ENCODE peak calls at places on chromosomes 13 and 19, in nine cellular contexts. E is NCI-H1417 treated with DMSO at 0.1 percent for 48 hours, I is NCI-H2029, H is GM12865, P is astrocyte of the spinal cord, D is esophagus squamous epithelium, A is progenitor cell of endocrine pancreas, X is colonic mucosa, K is AG20443. G is an unnamed sample.

GRCh38 chr19:1307320-1307719 is 21.6 kb downstream of the EFNA2 start:
- DNase-seq in E (no peak), K (no peak), D (no peak), I (no peak), H (no peak), X (no peak), P (no peak), A (no peak), G (no peak)

GRCh38 chr13:110629735-110630134 is 14.4 kb downstream of the NAXD start:
- DNase-seq in A (no peak), D (no peak), X (no peak), P (no peak), K (no peak), I (peak; percentile 26), E (no peak), H (no peak), G (no peak)

GRCh38 chr13:42041684-42042035 is 6.8 kb upstream of the DGKH start:
- DNase-seq in X (peak; percentile 71), I (peak; percentile 6), H (peak; percentile 83), E (no peak), A (peak; percentile 37), K (peak; percentile 75), P (peak; percentile 74), D (no peak), G (peak; percentile 60)

GRCh38 chr13:99572131-99572530 is 70.9 kb downstream of the TM9SF2 start:
- DNase-seq in X (no peak), H (no peak), E (no peak), A (no peak), P (no peak), I (no peak), D (no peak), K (peak; percentile 89), G (no peak)

GRCh38 chr19:41795031-41795461 is 1.3 kb upstream of the CEACAM3 start:
- DNase-seq in K (no peak), X (peak; percentile 77), H (peak; percentile 61), I (peak; percentile 55), E (peak; percentile 30), A (peak; percentile 27), D (no peak), P (peak; percentile 13), G (peak; percentile 73)

GRCh38 chr13:45328661-45329105 is 12.3 kb downstream of the TPT1 start:
- DNase-seq in I (no peak), D (no peak), A (no peak), H (no peak), P (peak; percentile 73), K (peak; percentile 45), E (no peak), X (no peak), G (no peak)

GRCh38 chr19:41994521-41994971 is 516 bp upstream of the ATP1A3 start:
- DNase-seq in D (no peak), P (no peak), K (no peak), H (no peak), X (no peak), A (no peak), I (no peak), E (no peak), G (no peak)

GRCh38 chr19:35585844-35586243 is at the start of gene PMIS2:
- DNase-seq in A (no peak), P (no peak), I (no peak), E (no peak), K (no peak), H (peak; percentile 21), D (no peak), X (no peak), G (no peak)

GRCh38 chr13:100707818-100708740 is 33.5 kb upstream of the TMTC4 start:
- DNase-seq in H (no peak), K (no peak), P (peak; percentile 86), I (no peak), X (no peak), E (no peak), A (no peak), D (no peak), G (no peak)

GRCh38 chr13:68056816-68057710 is 826.9 kb upstream of the PCDH9 start:
- DNase-seq in H (no peak), K (no peak), P (peak; percentile 88), E (no peak), D (no peak), I (peak; percentile 40), X (peak; percentile 27), A (no peak), G (no peak)

GRCh38 chr13:43880451-43880850 is 747 bp downstream of the LACC1 start:
- DNase-seq in E (no peak), A (no peak), P (no peak), K (no peak), I (no peak), H (no peak), D (no peak), X (no peak), G (no peak)

GRCh38 chr13:54433511-54434206 is 1405.0 kb downstream of the OLFM4 start:
- DNase-seq in H (no peak), D (no peak), X (no peak), E (peak; percentile 77), I (peak; percentile 31), A (no peak), K (no peak), P (no peak), G (no peak)

GRCh38 chr13:51636349-51636890 is 52.2 kb downstream of the WDFY2 start:
- DNase-seq in P (peak; percentile 44), A (no peak), K (no peak), E (no peak), D (no peak), I (peak; percentile 54), X (no peak), H (no peak), G (peak; percentile 23)

G was measured in T47D.